ENCODE peak calls at places on chromosomes 5 and 9, in eight cellular contexts. V, Z, Q, E, W, X, I and N are unnamed samples.

GRCh38 chr5:10594591-10595210 is 30.8 kb downstream of the ANKRD33B start:
- DNase-seq in V (no peak), Z (no peak), Q (no peak), E (no peak), W (no peak), X (no peak), I (no peak), N (no peak)

GRCh38 chr9:113990570-113990907 is 87.6 kb downstream of the AMBP start:
- DNase-seq in V (no peak), Z (no peak), Q (no peak), E (no peak), W (no peak), X (no peak), I (no peak), N (no peak)

GRCh38 chr9:96435345-96435744 is 14.6 kb upstream of the HABP4 start:
- DNase-seq in V (no peak), Z (no peak), Q (no peak), E (no peak), W (no peak), X (no peak), I (no peak), N (no peak)

GRCh38 chr5:6705088-6705487 is 8.1 kb upstream of the TENT4A start:
- DNase-seq in V (peak), Z (no peak), Q (no peak), E (peak), W (no peak), X (no peak), I (no peak), N (no peak)

GRCh38 chr5:1855075-1855474 is 27.6 kb downstream of the IRX4 start:
- DNase-seq in V (no peak), Z (no peak), Q (no peak), E (no peak), W (no peak), X (no peak), I (no peak), N (no peak)

GRCh38 chr5:110115485-110115884 is 425.8 kb downstream of the MAN2A1 start:
- DNase-seq in V (no peak), Z (no peak), Q (no peak), E (no peak), W (no peak), X (no peak), I (no peak), N (no peak)

GRCh38 chr5:102668220-102668930 is 86.7 kb upstream of the PAM start:
- DNase-seq in V (no peak), Z (no peak), Q (no peak), E (no peak), W (no peak), X (no peak), I (no peak), N (no peak)

GRCh38 chr9:76828462-76828861 is 64.2 kb downstream of the PCA3 start:
- DNase-seq in V (no peak), Z (no peak), Q (no peak), E (no peak), W (no peak), X (no peak), I (no peak), N (no peak)

GRCh38 chr5:96426831-96427230 is 6.2 kb downstream of the PCSK1 start:
- DNase-seq in V (no peak), Z (no peak), Q (no peak), E (no peak), W (no peak), X (no peak), I (no peak), N (no peak)

GRCh38 chr5:173793677-173794570 is 94.2 kb upstream of the CPEB4 start:
- DNase-seq in V (no peak), Z (no peak), Q (no peak), E (no peak), W (peak), X (no peak), I (no peak), N (peak)

GRCh38 chr5:170221319-170221718 is 11.5 kb upstream of the C5orf58 start:
- DNase-seq in V (no peak), Z (no peak), Q (no peak), E (no peak), W (no peak), X (no peak), I (no peak), N (no peak)

GRCh38 chr5:137320056-137321045 is 178.8 kb downstream of the SPOCK1 start:
- DNase-seq in V (no peak), Z (peak), Q (no peak), E (peak), W (no peak), X (no peak), I (no peak), N (peak)

GRCh38 chr5:158514353-158514960 is 585.3 kb downstream of the EBF1 start:
- DNase-seq in V (no peak), Z (no peak), Q (no peak), E (no peak), W (no peak), X (no peak), I (no peak), N (peak)

GRCh38 chr5:4294878-4295277 is 699.2 kb downstream of the IRX1 start:
- DNase-seq in V (no peak), Z (no peak), Q (no peak), E (no peak), W (no peak), X (no peak), I (no peak), N (no peak)

GRCh38 chr5:154829589-154830218 is 20.7 kb downstream of the FAXDC2 start:
- DNase-seq in V (no peak), Z (no peak), Q (no peak), E (no peak), W (peak), X (no peak), I (peak), N (peak)

GRCh38 chr9:136538599-136539426 is 7.0 kb downstream of the NOTCH1 start:
- DNase-seq in V (no peak), Z (no peak), Q (peak), E (peak), W (peak), X (no peak), I (peak), N (no peak)

GRCh38 chr9:74696520-74696919 is 191.2 kb downstream of the TRPM6 start:
- DNase-seq in V (no peak), Z (no peak), Q (no peak), E (no peak), W (no peak), X (no peak), I (no peak), N (no peak)

GRCh38 chr9:124242331-124243194 is 15.2 kb upstream of the NEK6 start:
- DNase-seq in V (no peak), Z (peak), Q (peak), E (no peak), W (peak), X (no peak), I (no peak), N (no peak)

GRCh38 chr9:111715471-111715870 is 54.1 kb downstream of the GNG10 start:
- DNase-seq in V (no peak), Z (no peak), Q (no peak), E (no peak), W (no peak), X (no peak), I (no peak), N (no peak)

GRCh38 chr9:111719541-111719940 is 58.1 kb downstream of the GNG10 start:
- DNase-seq in V (no peak), Z (no peak), Q (no peak), E (no peak), W (no peak), X (no peak), I (no peak), N (no peak)

GRCh38 chr9:111720170-111720569 is 58.8 kb downstream of the GNG10 start:
- DNase-seq in V (no peak), Z (no peak), Q (no peak), E (no peak), W (no peak), X (no peak), I (no peak), N (no peak)
- TF ChIP-seq CTCF in V (no peak), Z (no peak), Q (no peak), E (no peak), W (peak), X (peak), I (peak), N (no peak)

GRCh38 chr5:61912559-61912958 is 393.4 kb upstream of the KIF2A start:
- DNase-seq in V (no peak), Z (no peak), Q (no peak), E (no peak), W (no peak), X (no peak), I (no peak), N (no peak)

GRCh38 chr5:61918606-61919005 is 387.4 kb upstream of the KIF2A start:
- DNase-seq in V (no peak), Z (no peak), Q (no peak), E (no peak), W (no peak), X (no peak), I (no peak), N (no peak)

GRCh38 chr5:61916621-61917620 is 389.1 kb upstream of the KIF2A start:
- DNase-seq in V (no peak), Z (no peak), Q (no peak), E (no peak), W (no peak), X (peak), I (no peak), N (peak)

GRCh38 chr5:61919920-61920319 is 386.1 kb upstream of the KIF2A start:
- DNase-seq in V (no peak), Z (no peak), Q (no peak), E (no peak), W (no peak), X (no peak), I (no peak), N (peak)

DNA sequence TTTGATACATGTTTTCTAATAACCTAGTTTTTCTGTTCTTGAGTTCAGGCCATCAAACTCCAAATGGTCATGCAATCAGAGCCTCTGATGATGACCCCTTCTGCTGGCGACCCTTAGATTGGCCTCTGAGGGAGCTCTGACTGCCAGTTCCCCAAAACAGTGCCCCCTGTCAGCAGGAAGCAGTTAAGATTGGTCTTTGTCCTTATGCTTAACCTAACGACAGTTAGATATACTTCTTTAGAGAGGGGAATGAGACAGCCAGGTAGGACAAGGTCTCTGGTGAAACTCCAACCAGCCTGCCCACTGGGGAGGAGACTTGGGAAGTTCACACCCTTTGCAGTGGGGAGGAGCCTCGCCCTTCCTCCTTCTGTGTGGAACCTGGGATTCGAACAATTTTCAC is 390.4 kb upstream of the KIF2A start:
- DNase-seq in V (no peak), Z (no peak), Q (no peak), E (no peak), W (no peak), X (no peak), I (no peak), N (no peak)
- TF ChIP-seq CTCF in V (no peak), Z (no peak), Q (no peak), E (no peak), W (no peak), X (no peak), I (no peak), N (no peak)

GRCh38 chr9:86286278-86286677 is 3.9 kb upstream of the ISCA1 start:
- DNase-seq in V (no peak), Z (no peak), Q (no peak), E (no peak), W (no peak), X (no peak), I (no peak), N (no peak)

GRCh38 chr9:86288501-86288900 is 6.2 kb upstream of the ISCA1 start:
- DNase-seq in V (no peak), Z (no peak), Q (no peak), E (no peak), W (no peak), X (no peak), I (no peak), N (no peak)

GRCh38 chr9:86285247-86285646 is 2.9 kb upstream of the ISCA1 start:
- DNase-seq in V (no peak), Z (no peak), Q (no peak), E (no peak), W (no peak), X (no peak), I (no peak), N (no peak)

GRCh38 chr9:86282979-86283535 is 719 bp upstream of the ISCA1 start:
- DNase-seq in V (no peak), Z (no peak), Q (no peak), E (no peak), W (no peak), X (peak), I (no peak), N (peak)

GRCh38 chr9:86287013-86287412 is 4.7 kb upstream of the ISCA1 start:
- DNase-seq in V (no peak), Z (peak), Q (no peak), E (no peak), W (no peak), X (no peak), I (no peak), N (peak)
- TF ChIP-seq CTCF in V (no peak), Z (peak), Q (no peak), E (peak), W (no peak), X (peak), I (no peak), N (no peak)

DNA sequence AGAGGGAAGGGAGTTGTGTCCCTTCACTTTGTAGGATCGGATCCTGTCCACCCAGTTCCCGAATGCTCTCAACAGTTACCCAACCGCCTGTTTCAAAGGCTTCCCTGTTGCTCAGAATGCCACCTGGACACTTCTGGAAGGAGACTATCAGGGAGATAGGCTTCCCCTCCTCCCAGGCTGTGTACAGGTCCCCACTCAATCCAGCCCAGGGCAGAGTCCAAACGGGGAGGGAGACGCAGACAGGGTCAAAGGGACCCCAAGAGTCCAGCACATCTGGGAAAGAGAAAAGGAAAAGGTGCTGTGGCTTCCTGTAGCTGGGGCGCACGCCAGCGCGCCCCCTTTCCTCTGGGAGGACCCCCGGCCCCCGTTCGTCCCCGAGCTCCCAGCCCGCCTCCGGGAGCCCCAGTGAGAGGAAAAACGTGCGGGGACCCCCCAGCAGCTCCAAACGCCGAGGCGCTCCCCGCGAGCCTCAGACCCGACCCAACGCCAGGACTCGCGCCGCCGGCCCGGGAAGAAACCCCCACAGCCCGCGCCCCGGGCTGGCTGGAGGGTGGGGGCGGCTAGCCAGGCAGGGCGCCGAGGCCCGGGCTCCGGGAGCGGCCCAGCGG is 640 bp downstream of the SURF4 start:
- DNase-seq in V (no peak), Z (no peak), Q (no peak), E (peak), W (peak), X (no peak), I (no peak), N (peak)
- TF ChIP-seq CTCF in V (no peak), Z (no peak), Q (no peak), E (peak), W (no peak), X (no peak), I (no peak), N (no peak)

GRCh38 chr5:130743091-130743490 is 422.0 kb downstream of the HINT1 start:
- DNase-seq in V (no peak), Z (no peak), Q (no peak), E (no peak), W (no peak), X (no peak), I (no peak), N (no peak)

GRCh38 chr5:130740047-130740569 is 424.9 kb downstream of the HINT1 start:
- DNase-seq in V (no peak), Z (no peak), Q (no peak), E (no peak), W (no peak), X (no peak), I (no peak), N (no peak)
- TF ChIP-seq CTCF in V (no peak), Z (no peak), Q (no peak), E (no peak), W (no peak), X (no peak), I (no peak), N (no peak)

GRCh38 chr9:116450378-116451139 is 236.5 kb upstream of the TRIM32 start:
- DNase-seq in V (no peak), Z (no peak), Q (no peak), E (peak), W (no peak), X (no peak), I (no peak), N (peak)

GRCh38 chr9:116452634-116453033 is 234.5 kb upstream of the TRIM32 start:
- DNase-seq in V (no peak), Z (no peak), Q (no peak), E (no peak), W (no peak), X (no peak), I (no peak), N (no peak)

GRCh38 chr9:116451500-116451899 is 235.6 kb upstream of the TRIM32 start:
- DNase-seq in V (no peak), Z (no peak), Q (no peak), E (no peak), W (no peak), X (no peak), I (no peak), N (no peak)

GRCh38 chr9:116453785-116454184 is 233.3 kb upstream of the TRIM32 start:
- DNase-seq in V (no peak), Z (no peak), Q (no peak), E (no peak), W (no peak), X (no peak), I (no peak), N (no peak)

DNA sequence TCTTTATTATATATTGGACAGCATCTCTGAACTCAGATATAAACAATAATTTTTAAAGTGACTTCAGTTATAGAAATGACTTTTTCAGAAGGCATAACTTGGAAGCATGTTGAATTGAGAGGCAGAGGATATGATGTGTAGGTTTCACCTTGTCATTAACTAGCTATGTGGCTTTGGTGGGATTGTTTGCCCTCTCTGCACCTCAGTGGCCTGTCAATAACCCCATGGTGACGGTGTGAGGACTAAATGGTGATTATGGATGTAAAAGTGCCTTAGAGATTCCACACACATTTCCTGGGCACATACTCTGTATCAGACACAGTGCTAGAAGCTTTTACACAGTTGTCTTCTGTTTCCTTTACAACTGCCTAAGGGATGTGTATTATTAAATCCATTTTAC is 234.9 kb upstream of the TRIM32 start:
- DNase-seq in V (no peak), Z (no peak), Q (no peak), E (no peak), W (no peak), X (no peak), I (no peak), N (no peak)
- TF ChIP-seq CTCF in V (no peak), Z (no peak), Q (no peak), E (no peak), W (no peak), X (no peak), I (no peak), N (no peak)

GRCh38 chr9:123093141-123093540 is 59.7 kb downstream of the GPR21 start:
- DNase-seq in V (peak), Z (no peak), Q (no peak), E (no peak), W (no peak), X (no peak), I (no peak), N (no peak)

GRCh38 chr9:123090198-123090896 is 56.9 kb downstream of the GPR21 start:
- DNase-seq in V (no peak), Z (no peak), Q (no peak), E (no peak), W (no peak), X (no peak), I (no peak), N (no peak)

GRCh38 chr9:123089790-123090189 is 56.3 kb downstream of the GPR21 start:
- DNase-seq in V (peak), Z (no peak), Q (no peak), E (no peak), W (no peak), X (no peak), I (no peak), N (no peak)

GRCh38 chr9:123090956-123091355 is 57.5 kb downstream of the GPR21 start:
- DNase-seq in V (no peak), Z (no peak), Q (no peak), E (no peak), W (no peak), X (no peak), I (no peak), N (no peak)

DNA sequence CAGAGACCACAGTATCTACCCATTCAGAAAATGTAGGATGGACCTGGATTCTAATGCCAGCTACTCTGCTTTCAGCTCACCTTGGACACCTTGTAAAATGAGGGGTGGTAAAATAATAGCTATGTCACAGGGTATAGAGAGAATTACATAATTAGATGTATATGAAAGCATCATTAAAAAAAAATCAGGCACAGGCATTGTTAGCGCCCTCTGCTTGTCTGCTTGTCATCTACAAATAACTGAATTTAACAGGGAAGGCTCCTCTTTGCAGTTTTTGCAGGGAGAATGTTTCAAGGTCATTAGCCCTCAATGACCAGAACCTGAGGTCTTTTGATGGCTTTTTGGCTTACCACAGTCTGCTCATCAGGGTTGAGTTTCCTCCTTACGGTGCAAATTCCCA is 58.0 kb downstream of the GPR21 start:
- DNase-seq in V (peak), Z (no peak), Q (no peak), E (no peak), W (no peak), X (no peak), I (no peak), N (no peak)
- TF ChIP-seq CTCF in V (no peak), Z (no peak), Q (no peak), E (peak), W (no peak), X (peak), I (no peak), N (no peak)